ENCODE peak calls at places on chromosomes 1 and 21, in nine cellular contexts. B, D, U, M, P, I, O, K and H are unnamed samples.

GRCh38 chr1:151165281-151165737 is 393 bp downstream of the LYSMD1 start:
- DNase-seq in B (no peak), K (peak), O (no peak), M (peak), D (peak), I (peak), P (peak), U (no peak), H (peak)

GRCh38 chr1:56874689-56875088 is 20.1 kb downstream of the C8A start:
- DNase-seq in I (no peak), P (no peak), M (no peak), U (no peak), K (no peak), B (no peak), D (no peak), O (no peak), H (no peak)

GRCh38 chr1:78044796-78045599 is 768 bp upstream of the GIPC2 start:
- DNase-seq in M (no peak), U (no peak), P (no peak), D (no peak), O (no peak), K (no peak), I (no peak), B (no peak), H (no peak)

GRCh38 chr1:151157067-151157531 is 650 bp downstream of the TNFAIP8L2 start:
- DNase-seq in D (no peak), O (no peak), B (no peak), M (no peak), P (no peak), I (peak), U (no peak), K (no peak), H (no peak)

GRCh38 chr1:99621340-99621901 is 24.5 kb upstream of the PALMD start:
- DNase-seq in U (no peak), I (no peak), O (no peak), P (no peak), M (no peak), K (no peak), B (no peak), D (no peak), H (no peak)

GRCh38 chr1:154703207-154703606 is 95.2 kb upstream of the ADAR start:
- DNase-seq in O (no peak), I (no peak), P (no peak), D (no peak), M (no peak), U (no peak), B (no peak), K (no peak), H (no peak)

GRCh38 chr1:205669341-205670142 is 10.8 kb downstream of the SLC45A3 start:
- DNase-seq in I (no peak), D (no peak), B (no peak), M (no peak), O (no peak), P (no peak), K (no peak), U (no peak), H (no peak)

GRCh38 chr1:236103646-236104218 is 38.6 kb upstream of the GPR137B start:
- DNase-seq in M (peak), I (no peak), P (peak), U (peak), K (peak), D (peak), B (no peak), O (no peak), H (peak)

GRCh38 chr1:216140650-216141547 is 282.3 kb downstream of the USH2A start:
- DNase-seq in P (no peak), I (no peak), O (peak), D (no peak), M (no peak), B (no peak), K (peak), U (no peak), H (no peak)

GRCh38 chr1:73176902-73177301 is 894.6 kb upstream of the NEGR1 start:
- DNase-seq in M (no peak), B (no peak), O (no peak), U (no peak), P (no peak), I (no peak), K (no peak), D (no peak), H (no peak)

GRCh38 chr1:34597877-34598514 is 156.9 kb upstream of the GJB5 start:
- DNase-seq in P (peak), K (peak), B (peak), M (peak), U (no peak), O (peak), I (no peak), D (no peak), H (peak)

GRCh38 chr1:99691175-99691574 is 45.3 kb downstream of the PALMD start:
- DNase-seq in M (no peak), O (no peak), D (no peak), P (no peak), U (no peak), K (no peak), B (no peak), I (no peak), H (no peak)

GRCh38 chr21:27173052-27173451 is 206.2 kb upstream of the ADAMTS5 start:
- DNase-seq in I (no peak), U (no peak), K (peak), O (no peak), M (no peak), D (no peak), B (no peak), P (no peak), H (no peak)

GRCh38 chr1:209937996-209938959 is at the start of gene SYT14:
- DNase-seq in P (no peak), I (no peak), K (peak), U (no peak), O (peak), D (no peak), M (no peak), B (no peak), H (peak)

GRCh38 chr21:14942801-14943490 is 121.9 kb downstream of the NRIP1 start:
- DNase-seq in M (no peak), D (no peak), I (no peak), O (no peak), U (no peak), B (no peak), P (no peak), K (peak), H (no peak)

GRCh38 chr1:218480137-218480536 is 135.0 kb downstream of the TGFB2 start:
- DNase-seq in K (peak), D (no peak), M (no peak), P (no peak), B (no peak), U (no peak), I (peak), O (no peak), H (no peak)

GRCh38 chr1:167328762-167329483 is 108.2 kb downstream of the POU2F1 start:
- DNase-seq in B (no peak), I (no peak), M (no peak), D (no peak), U (no peak), O (no peak), P (no peak), K (no peak), H (peak)

GRCh38 chr1:98903726-98904125 is 100.9 kb downstream of the PLPPR5 start:
- DNase-seq in I (no peak), K (no peak), D (no peak), M (no peak), U (no peak), O (no peak), B (no peak), P (no peak), H (no peak)

GRCh38 chr1:209556159-209556690 is 27.3 kb upstream of the CAMK1G start:
- DNase-seq in M (no peak), I (no peak), P (no peak), K (no peak), B (no peak), U (no peak), D (no peak), O (no peak), H (no peak)

GRCh38 chr1:25871086-25871703 is 4.3 kb downstream of the PAQR7 start:
- DNase-seq in D (peak), K (no peak), M (no peak), U (no peak), B (no peak), P (no peak), O (no peak), I (peak), H (no peak)

GRCh38 chr1:25875154-25875855 is at the start of gene PAQR7:
- DNase-seq in I (peak), M (peak), U (peak), D (peak), P (peak), O (peak), K (peak), B (no peak), H (peak)

GRCh38 chr1:228903573-228904122 is 168.4 kb downstream of the RHOU start:
- DNase-seq in B (no peak), O (no peak), D (no peak), M (no peak), I (no peak), K (peak), P (no peak), U (no peak), H (no peak)

GRCh38 chr1:245807306-245807705 is 652.5 kb downstream of the KIF26B start:
- DNase-seq in B (no peak), O (no peak), M (no peak), K (peak), I (no peak), D (no peak), P (peak), U (no peak), H (no peak)

GRCh38 chr1:156693858-156694562 is 11.4 kb downstream of the CRABP2 start:
- DNase-seq in I (no peak), K (no peak), U (no peak), O (no peak), B (no peak), P (no peak), M (no peak), D (no peak), H (no peak)

GRCh38 chr1:27630859-27631491 is 4.0 kb downstream of the FGR start:
- DNase-seq in K (no peak), U (peak), I (peak), O (no peak), D (peak), P (peak), M (peak), B (no peak), H (no peak)

GRCh38 chr1:41936107-41936506 is 17.4 kb upstream of the HIVEP3 start:
- DNase-seq in K (peak), B (no peak), D (no peak), I (no peak), M (no peak), P (no peak), O (no peak), U (no peak), H (no peak)

GRCh38 chr1:29682918-29683314 is 446.6 kb downstream of the PTPRU start:
- DNase-seq in O (no peak), M (no peak), P (peak), D (no peak), I (no peak), U (peak), K (peak), B (no peak), H (no peak)

GRCh38 chr1:47411441-47411840 is 4.6 kb upstream of the FOXE3 start:
- DNase-seq in B (no peak), I (no peak), M (no peak), U (no peak), O (no peak), K (peak), D (no peak), P (no peak), H (no peak)

GRCh38 chr1:230186003-230186863 is 119.2 kb downstream of the GALNT2 start:
- DNase-seq in M (no peak), P (peak), U (no peak), I (peak), O (peak), B (peak), D (no peak), K (peak), H (no peak)

GRCh38 chr1:2091611-2092604 is 41.7 kb downstream of the PRKCZ start:
- DNase-seq in B (no peak), M (no peak), I (no peak), D (no peak), U (no peak), O (no peak), P (no peak), K (peak), H (peak)

GRCh38 chr1:25703671-25704637 is 87.4 kb downstream of the MAN1C1 start:
- DNase-seq in M (no peak), U (no peak), B (no peak), D (no peak), K (no peak), I (peak), O (no peak), P (no peak), H (no peak)

GRCh38 chr1:12415239-12415543 is 185.4 kb downstream of the VPS13D start:
- DNase-seq in I (no peak), P (no peak), K (no peak), M (no peak), B (no peak), O (no peak), D (no peak), U (no peak), H (no peak)

GRCh38 chr1:47209725-47210330 is 20.0 kb upstream of the PDZK1IP1 start:
- DNase-seq in I (peak), K (no peak), D (no peak), P (no peak), B (no peak), O (no peak), M (no peak), U (no peak), H (no peak)

GRCh38 chr1:232473900-232474299 is 156.0 kb downstream of the SIPA1L2 start:
- DNase-seq in M (no peak), I (no peak), K (no peak), B (no peak), O (no peak), U (no peak), P (no peak), D (no peak), H (no peak)

GRCh38 chr21:38804030-38804616 is 1.6 kb upstream of the ETS2 start:
- DNase-seq in U (no peak), O (no peak), M (no peak), I (no peak), K (no peak), B (no peak), D (no peak), P (no peak), H (no peak)

GRCh38 chr1:22105611-22106207 is 37.2 kb downstream of the WNT4 start:
- DNase-seq in M (no peak), U (no peak), O (peak), I (no peak), B (no peak), D (peak), K (peak), P (no peak), H (no peak)

GRCh38 chr1:81681570-81681969 is 119.2 kb upstream of the ADGRL2 start:
- DNase-seq in U (no peak), I (no peak), M (no peak), P (no peak), D (no peak), O (no peak), K (peak), B (no peak), H (no peak)

GRCh38 chr1:41927118-41927517 is 8.4 kb upstream of the HIVEP3 start:
- DNase-seq in O (no peak), U (no peak), K (no peak), B (no peak), P (no peak), I (no peak), M (no peak), D (no peak), H (no peak)

DNA sequence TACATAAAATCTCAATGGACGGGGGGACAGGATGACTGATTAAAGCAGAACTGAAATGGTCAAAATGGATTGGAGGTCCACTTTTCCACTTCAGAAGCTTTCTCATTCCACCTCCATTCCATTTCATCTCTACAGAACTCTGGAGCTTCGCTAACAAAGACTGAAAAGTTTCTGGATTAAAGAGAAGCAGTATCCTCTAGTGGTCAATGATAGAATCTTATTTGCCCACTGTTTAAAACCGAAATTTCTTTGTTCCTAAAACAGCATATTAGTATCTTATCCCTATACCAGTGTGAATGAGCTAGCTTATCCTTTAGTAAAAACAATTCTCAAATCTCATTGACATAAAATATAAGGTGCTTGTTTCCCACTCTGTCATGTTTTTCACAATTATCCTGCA is 890.6 kb downstream of the KCNT2 start:
- DNase-seq in O (no peak), U (no peak), I (no peak), P (no peak), M (no peak), K (peak), D (no peak), B (peak), H (no peak)
- TF ChIP-seq CTCF in O (peak), U (no peak), I (no peak), P (no peak), M (no peak), K (peak), D (peak), B (peak), H (peak)

GRCh38 chr1:178241837-178242236 is 147.9 kb downstream of the RASAL2 start:
- DNase-seq in B (no peak), D (no peak), P (no peak), O (no peak), M (no peak), U (no peak), K (no peak), I (no peak), H (no peak)
- TF ChIP-seq CTCF in B (no peak), D (no peak), P (no peak), O (no peak), M (no peak), U (peak), K (no peak), I (no peak), H (peak)

GRCh38 chr1:212819704-212820103 is 27.7 kb downstream of the SPATA45 start:
- DNase-seq in K (no peak), M (no peak), O (no peak), D (no peak), I (no peak), P (no peak), U (no peak), B (no peak), H (no peak)

GRCh38 chr1:212816567-212817278 is 25.0 kb downstream of the TATDN3 start:
- DNase-seq in P (no peak), M (no peak), K (no peak), I (no peak), U (no peak), B (no peak), O (no peak), D (no peak), H (no peak)

GRCh38 chr1:212820969-212821368 is 26.5 kb downstream of the SPATA45 start:
- DNase-seq in O (no peak), M (no peak), U (no peak), D (no peak), I (no peak), B (no peak), K (no peak), P (no peak), H (no peak)

GRCh38 chr1:212814548-212814947 is 22.9 kb downstream of the TATDN3 start:
- DNase-seq in I (no peak), U (no peak), K (no peak), O (no peak), D (no peak), P (no peak), B (no peak), M (no peak), H (no peak)

GRCh38 chr1:212814989-212815388 is 23.3 kb downstream of the TATDN3 start:
- DNase-seq in D (no peak), I (no peak), B (no peak), P (no peak), O (no peak), U (no peak), M (no peak), K (no peak), H (no peak)
- TF ChIP-seq CTCF in D (no peak), I (peak), B (peak), P (no peak), O (peak), U (peak), M (no peak), K (peak), H (peak)

DNA sequence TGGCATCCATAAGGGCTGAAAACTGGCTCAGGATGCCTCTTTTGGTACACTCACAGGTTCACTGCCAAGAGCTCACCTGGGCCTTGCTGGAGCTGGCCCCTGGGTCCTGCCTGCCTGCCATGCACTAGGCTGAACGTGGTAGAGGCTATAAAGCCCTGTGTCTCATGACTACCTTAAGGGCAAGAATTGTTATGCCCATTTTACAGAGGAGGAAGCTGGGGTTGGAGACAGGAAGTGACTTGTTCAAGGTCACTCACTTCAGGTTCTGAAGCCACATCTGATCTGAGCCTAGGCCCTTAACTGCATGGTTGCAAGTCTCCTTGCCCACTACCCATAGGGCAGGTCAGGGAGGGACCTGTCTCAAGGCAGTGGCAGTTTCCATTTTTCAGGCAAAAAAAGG is 7.9 kb downstream of the STK40 start:
- DNase-seq in I (no peak), D (no peak), B (no peak), P (no peak), K (no peak), U (no peak), O (no peak), M (no peak), H (no peak)
- TF ChIP-seq CTCF in I (no peak), D (no peak), B (no peak), P (no peak), K (no peak), U (no peak), O (no peak), M (no peak), H (no peak)

DNA sequence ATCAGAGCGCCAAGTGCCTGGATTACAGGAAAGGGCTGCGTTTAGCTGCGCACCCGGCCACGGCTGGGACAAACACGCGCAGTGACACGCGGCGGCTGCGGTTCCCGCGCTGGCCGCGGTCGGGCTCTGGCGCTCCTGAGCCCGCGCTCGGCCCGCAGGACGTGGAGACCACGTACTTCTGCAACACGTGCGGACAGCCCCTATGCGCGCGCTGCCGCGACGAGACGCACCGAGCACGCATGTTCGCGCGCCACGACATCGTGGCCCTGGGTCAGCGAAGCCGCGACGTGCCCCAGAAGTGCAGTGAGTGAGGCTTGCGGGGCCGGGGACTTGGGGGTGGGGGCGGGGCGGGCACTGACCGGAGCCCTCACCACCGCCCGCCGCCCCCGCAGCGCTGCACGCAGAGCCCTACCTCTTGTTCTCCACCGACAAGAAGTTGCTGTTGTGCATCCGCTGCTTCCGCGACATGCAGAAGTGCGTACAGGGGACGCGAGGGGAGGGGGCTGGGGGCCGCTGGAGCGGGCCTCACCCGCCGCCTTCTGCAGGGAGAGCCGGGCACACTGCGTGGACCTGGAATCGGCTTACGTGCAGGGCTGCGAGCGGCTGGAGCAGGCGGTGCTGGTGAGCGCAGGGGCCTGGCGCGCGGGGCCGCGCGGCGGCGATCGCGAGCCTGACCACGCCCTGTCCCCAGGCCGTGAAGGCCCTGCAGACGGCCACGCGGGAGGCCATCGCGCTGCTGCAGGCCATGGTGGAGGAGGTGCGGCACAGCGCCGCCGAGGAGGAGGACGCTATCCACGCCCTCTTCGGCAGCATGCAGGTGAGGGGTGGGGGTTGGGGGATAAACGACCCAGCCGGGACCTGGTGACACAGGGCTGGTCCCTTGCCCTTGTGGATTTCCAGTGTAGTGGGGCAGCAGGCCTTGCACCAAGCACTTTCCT is 3.1 kb downstream of the RNF207 start:
- DNase-seq in B (no peak), O (no peak), D (no peak), K (peak), U (no peak), P (no peak), M (no peak), I (no peak), H (peak)
- TF ChIP-seq CTCF in B (peak), O (peak), D (peak), K (peak), U (peak), P (peak), M (no peak), I (peak), H (peak)

GRCh38 chr1:159803946-159804695 is 2.0 kb downstream of the FCRL6 start:
- DNase-seq in D (no peak), I (no peak), U (no peak), K (no peak), O (no peak), M (no peak), P (no peak), B (no peak), H (no peak)
- TF ChIP-seq CTCF in D (no peak), I (no peak), U (no peak), K (no peak), O (no peak), M (no peak), P (no peak), B (no peak), H (no peak)